ENCODE peak calls at places on chromosome 21, in seven cellular contexts. N is nucleus accumbens; B is H54; E is naive thymus-derived CD8-positive, alpha-beta T cell; S is NCI-H1930; H is left lung; Z is psoas muscle. G is an unnamed sample.

GRCh38 chr21:42039911-42040351 is 29.8 kb upstream of the ZBTB21 start:
- DNase-seq in N (no peak), B (peak), Z (no peak), E (no peak), S (no peak), H (no peak), G (no peak)

GRCh38 chr21:43611598-43612369 is 47.5 kb downstream of the HSF2BP start:
- DNase-seq in B (peak), E (no peak), Z (peak), H (peak), N (no peak), S (no peak), G (peak)

GRCh38 chr21:31872452-31873274 is at the start of gene HUNK:
- DNase-seq in Z (peak), S (peak), B (no peak), E (no peak), N (peak), H (peak), G (peak)

GRCh38 chr21:31665397-31665796 is 5.9 kb downstream of the SOD1 start:
- DNase-seq in H (no peak), S (no peak), N (peak), B (no peak), E (no peak), Z (no peak), G (no peak)

GRCh38 chr21:32424674-32425073 is 12.2 kb downstream of the EVA1C start:
- DNase-seq in Z (no peak), N (no peak), E (no peak), S (no peak), B (no peak), H (no peak), G (no peak)

GRCh38 chr21:31932470-31932764 is 59.6 kb downstream of the HUNK start:
- DNase-seq in E (no peak), Z (no peak), H (no peak), N (no peak), S (no peak), B (no peak), G (no peak)

GRCh38 chr21:44456915-44457736 is 1.8 kb downstream of the LRRC3 start:
- DNase-seq in N (no peak), E (no peak), Z (peak), B (no peak), S (no peak), H (no peak), G (no peak)

GRCh38 chr21:36699026-36699545 is at the start of gene SIM2:
- DNase-seq in N (no peak), B (no peak), Z (no peak), H (no peak), E (no peak), S (peak), G (no peak)

GRCh38 chr21:43345746-43346409 is 81.1 kb downstream of the SIK1 start:
- DNase-seq in Z (no peak), B (peak), H (peak), N (no peak), E (no peak), S (no peak), G (no peak)

GRCh38 chr21:22679207-22679606 is 1681.0 kb downstream of the NCAM2 start:
- DNase-seq in E (no peak), S (no peak), H (no peak), Z (no peak), N (no peak), B (no peak), G (no peak)

GRCh38 chr21:44713130-44713529 is 1.8 kb upstream of the TSPEAR start:
- DNase-seq in Z (peak), N (no peak), B (no peak), E (no peak), S (no peak), H (peak), G (peak)

GRCh38 chr21:41653944-41654625 is 112.8 kb downstream of the RIPK4 start:
- DNase-seq in S (no peak), Z (no peak), B (no peak), H (no peak), E (no peak), N (no peak), G (no peak)

GRCh38 chr21:25370311-25370744 is 237.0 kb downstream of the MRPL39 start:
- DNase-seq in S (no peak), H (no peak), N (peak), E (no peak), B (peak), Z (no peak), G (no peak)

GRCh38 chr21:45973475-45974072 is 8.0 kb upstream of the COL6A1 start:
- DNase-seq in S (peak), E (peak), H (no peak), N (peak), B (peak), Z (peak), G (peak)

GRCh38 chr21:34737115-34737514 is 68.3 kb downstream of the CLIC6 start:
- DNase-seq in E (no peak), N (no peak), B (no peak), Z (no peak), H (no peak), S (no peak), G (no peak)

GRCh38 chr21:35088235-35088865 is 39.2 kb upstream of the RUNX1 start:
- DNase-seq in H (no peak), Z (no peak), B (no peak), E (no peak), S (no peak), N (no peak), G (no peak)